ENCODE peak calls at places on chromosomes 1 and 21, in four cellular contexts. One of them, this sample, is unnamed. For H3K4me1 and H3K9me3, the result is how much of the 10 kb centered on the place peaks cover.

GRCh38 chr1:96522927-96523326 is 198.7 kb upstream of the PTBP2 start:
- DNase-seq in A673: no peak
- DNase-seq in OCI-LY7: no peak
- DNase-seq in naive thymus-derived CD4-positive, alpha-beta T cell: no peak
- DNase-seq in this sample: no peak

GRCh38 chr1:168396508-168396907 is 115.8 kb downstream of the TBX19 start:
- DNase-seq in naive thymus-derived CD4-positive, alpha-beta T cell: no peak
- DNase-seq in A673: no peak
- DNase-seq in OCI-LY7: no peak
- DNase-seq in this sample: no peak

GRCh38 chr1:78839704-78840277 is 166.7 kb downstream of the ADGRL4 start:
- DNase-seq in naive thymus-derived CD4-positive, alpha-beta T cell: no peak
- DNase-seq in OCI-LY7: peak
- DNase-seq in A673: peak
- DNase-seq in this sample: peak

GRCh38 chr1:150060260-150060659 is 7.3 kb upstream of the VPS45 start:
- DNase-seq in OCI-LY7: no peak
- DNase-seq in naive thymus-derived CD4-positive, alpha-beta T cell: no peak
- DNase-seq in A673: no peak
- DNase-seq in this sample: no peak

GRCh38 chr1:21447311-21447710 is 7.4 kb downstream of the NBPF3 start:
- DNase-seq in naive thymus-derived CD4-positive, alpha-beta T cell: no peak
- DNase-seq in A673: no peak
- DNase-seq in OCI-LY7: no peak
- DNase-seq in this sample: no peak

GRCh38 chr1:184088037-184088436 is 36.5 kb downstream of the TSEN15 start:
- DNase-seq in naive thymus-derived CD4-positive, alpha-beta T cell: no peak
- DNase-seq in A673: no peak
- DNase-seq in OCI-LY7: no peak
- DNase-seq in this sample: no peak

GRCh38 chr1:168362991-168363390 is 82.3 kb downstream of the TBX19 start:
- DNase-seq in naive thymus-derived CD4-positive, alpha-beta T cell: no peak
- DNase-seq in A673: no peak
- DNase-seq in OCI-LY7: no peak
- DNase-seq in this sample: peak

GRCh38 chr1:200558866-200559459 is 61.6 kb downstream of the KIF14 start:
- DNase-seq in OCI-LY7: peak
- DNase-seq in A673: peak
- DNase-seq in naive thymus-derived CD4-positive, alpha-beta T cell: no peak
- DNase-seq in this sample: peak

GRCh38 chr1:234170067-234170466 is 203.2 kb upstream of the COA6 start:
- DNase-seq in A673: no peak
- DNase-seq in naive thymus-derived CD4-positive, alpha-beta T cell: no peak
- DNase-seq in OCI-LY7: no peak
- DNase-seq in this sample: no peak

GRCh38 chr1:174892016-174892415 is 107.7 kb upstream of the CACYBP start:
- DNase-seq in naive thymus-derived CD4-positive, alpha-beta T cell: no peak
- DNase-seq in A673: no peak
- DNase-seq in OCI-LY7: no peak
- DNase-seq in this sample: no peak

GRCh38 chr1:10713614-10714013 is 82.8 kb downstream of the CASZ1 start:
- DNase-seq in A673: no peak
- DNase-seq in OCI-LY7: no peak
- DNase-seq in naive thymus-derived CD4-positive, alpha-beta T cell: no peak
- DNase-seq in this sample: no peak

GRCh38 chr21:9008636-9009035 is 1512.7 kb upstream of the TPTE start:
- DNase-seq in OCI-LY7: no peak
- DNase-seq in naive thymus-derived CD4-positive, alpha-beta T cell: no peak
- DNase-seq in A673: no peak
- DNase-seq in this sample: no peak

GRCh38 chr1:207651583-207651982 is 6.7 kb downstream of the CR1L start:
- DNase-seq in naive thymus-derived CD4-positive, alpha-beta T cell: no peak
- DNase-seq in A673: no peak
- DNase-seq in OCI-LY7: no peak
- DNase-seq in this sample: no peak

GRCh38 chr1:207828485-207829158 is 76.8 kb downstream of the CD46 start:
- DNase-seq in naive thymus-derived CD4-positive, alpha-beta T cell: peak
- DNase-seq in OCI-LY7: peak
- DNase-seq in A673: peak
- DNase-seq in this sample: peak

GRCh38 chr1:91821126-91821868 is 64.7 kb downstream of the TGFBR3 start:
- DNase-seq in naive thymus-derived CD4-positive, alpha-beta T cell: no peak
- DNase-seq in A673: no peak
- DNase-seq in OCI-LY7: no peak
- DNase-seq in this sample: no peak

GRCh38 chr1:201326710-201327109 is 43.4 kb downstream of the PKP1 start:
- DNase-seq in naive thymus-derived CD4-positive, alpha-beta T cell: no peak
- DNase-seq in OCI-LY7: no peak
- DNase-seq in A673: no peak
- DNase-seq in this sample: no peak

GRCh38 chr1:90593312-90593711 is 123.8 kb downstream of the BARHL2 start:
- DNase-seq in A673: no peak
- DNase-seq in naive thymus-derived CD4-positive, alpha-beta T cell: no peak
- DNase-seq in OCI-LY7: no peak
- DNase-seq in this sample: no peak

DNA sequence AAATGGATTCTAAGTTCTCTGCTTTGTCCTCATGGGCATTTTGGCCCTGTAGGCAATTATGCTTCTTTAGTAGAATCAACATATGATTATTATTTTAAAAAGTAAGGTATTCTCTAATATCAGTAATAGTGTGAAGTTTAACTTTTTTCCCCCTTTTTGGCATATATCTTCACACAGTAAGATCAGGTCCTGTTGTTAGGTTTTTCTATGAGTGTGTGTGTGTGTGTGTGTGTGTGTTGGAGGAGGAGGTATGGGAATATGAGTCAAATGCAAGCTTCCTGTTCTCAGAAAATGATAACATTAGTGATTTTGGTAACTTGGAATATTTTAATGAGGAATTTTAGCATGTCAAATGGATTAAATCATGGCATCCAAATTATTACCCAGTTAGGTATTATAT is 65.7 kb upstream of the BCL10 start:
- DNase-seq in A673: no peak
- DNase-seq in OCI-LY7: no peak
- DNase-seq in naive thymus-derived CD4-positive, alpha-beta T cell: no peak
- DNase-seq in this sample: no peak
- H3K4me1 ChIP-seq in A673: half or more
- H3K4me1 ChIP-seq in OCI-LY7: under half
- H3K4me1 ChIP-seq in naive thymus-derived CD4-positive, alpha-beta T cell: under half
- H3K4me1 ChIP-seq in this sample: under half

DNA sequence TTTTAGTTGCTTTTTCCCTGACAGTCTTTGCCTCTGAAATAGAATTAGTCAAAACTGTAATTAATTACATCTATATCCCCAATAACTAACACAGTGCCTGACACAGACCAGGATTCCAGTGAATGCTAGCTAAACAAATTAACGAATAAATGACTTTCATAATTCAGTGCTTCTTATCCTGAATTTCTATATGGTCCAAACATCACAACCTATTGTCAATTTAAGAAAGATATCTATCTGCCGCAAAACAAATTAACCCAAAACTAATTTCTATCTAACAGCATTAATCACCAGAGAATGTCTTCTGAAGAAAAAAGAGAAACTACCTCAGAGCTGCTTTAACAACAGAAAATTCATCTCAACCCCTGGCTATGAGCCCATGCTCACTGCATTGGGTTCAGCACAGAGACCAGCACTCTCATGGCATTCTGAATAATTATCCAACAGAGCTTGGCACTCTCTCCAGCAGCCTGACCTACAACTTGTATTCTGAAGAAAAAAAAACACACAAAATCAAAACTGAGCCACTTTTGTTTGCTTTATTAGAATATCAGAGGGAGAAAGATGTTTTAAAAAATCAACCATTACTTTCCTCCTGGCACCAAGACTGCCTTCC is 547.3 kb upstream of the BEND5 start:
- DNase-seq in A673: no peak
- DNase-seq in naive thymus-derived CD4-positive, alpha-beta T cell: no peak
- DNase-seq in OCI-LY7: no peak
- DNase-seq in this sample: no peak
- H3K9me3 ChIP-seq in A673: under half
- H3K9me3 ChIP-seq in naive thymus-derived CD4-positive, alpha-beta T cell: under half
- H3K9me3 ChIP-seq in OCI-LY7: under half
- H3K9me3 ChIP-seq in this sample: under half

GRCh38 chr1:225441314-225442119 is 13.7 kb upstream of the LBR start:
- DNase-seq in A673: no peak
- DNase-seq in OCI-LY7: peak
- DNase-seq in naive thymus-derived CD4-positive, alpha-beta T cell: no peak
- DNase-seq in this sample: no peak

GRCh38 chr1:225437710-225438437 is 10.0 kb upstream of the LBR start:
- DNase-seq in A673: peak
- DNase-seq in OCI-LY7: no peak
- DNase-seq in naive thymus-derived CD4-positive, alpha-beta T cell: no peak
- DNase-seq in this sample: no peak

GRCh38 chr1:225435957-225436392 is 8.1 kb upstream of the LBR start:
- DNase-seq in OCI-LY7: peak
- DNase-seq in naive thymus-derived CD4-positive, alpha-beta T cell: no peak
- DNase-seq in A673: no peak
- DNase-seq in this sample: no peak

GRCh38 chr1:225442156-225442555 is 14.3 kb upstream of the LBR start:
- DNase-seq in OCI-LY7: peak
- DNase-seq in A673: no peak
- DNase-seq in naive thymus-derived CD4-positive, alpha-beta T cell: no peak
- DNase-seq in this sample: no peak

DNA sequence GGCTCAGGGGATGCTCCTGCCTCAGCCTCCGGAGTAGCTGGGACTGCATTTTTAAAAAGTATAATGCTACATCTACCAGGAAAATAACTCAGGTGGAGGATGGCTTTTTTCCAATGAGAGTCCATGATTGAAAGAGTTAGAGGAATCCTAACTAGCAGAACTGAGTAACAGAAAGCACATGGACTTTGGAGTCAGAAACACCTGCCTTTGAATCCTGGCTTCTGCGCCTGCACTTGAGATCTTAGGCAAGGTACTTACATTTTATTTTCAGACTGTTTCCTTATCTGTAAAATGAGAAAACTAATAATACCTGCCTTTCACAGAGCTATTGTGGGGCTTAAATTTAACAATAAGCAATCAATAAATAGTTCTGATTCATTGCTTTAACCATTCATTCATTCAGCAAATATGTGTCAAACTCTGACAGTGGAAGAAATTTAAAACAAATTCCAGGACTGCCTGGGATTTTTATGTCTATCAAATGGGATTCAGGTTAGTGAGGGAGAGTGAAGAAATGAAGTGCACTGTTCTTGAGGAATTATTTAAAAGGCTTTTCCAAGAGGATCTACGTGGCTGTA is 12.6 kb upstream of the LBR start:
- DNase-seq in A673: no peak
- DNase-seq in naive thymus-derived CD4-positive, alpha-beta T cell: no peak
- DNase-seq in OCI-LY7: no peak
- DNase-seq in this sample: no peak
- H3K4me1 ChIP-seq in A673: under half
- H3K4me1 ChIP-seq in naive thymus-derived CD4-positive, alpha-beta T cell: under half
- H3K4me1 ChIP-seq in OCI-LY7: half or more
- H3K4me1 ChIP-seq in this sample: under half

GRCh38 chr1:246978785-246979184 is 29.1 kb downstream of the ZNF695 start:
- DNase-seq in OCI-LY7: no peak
- DNase-seq in A673: no peak
- DNase-seq in naive thymus-derived CD4-positive, alpha-beta T cell: no peak
- DNase-seq in this sample: no peak

GRCh38 chr1:246978281-246978680 is 29.6 kb downstream of the ZNF695 start:
- DNase-seq in naive thymus-derived CD4-positive, alpha-beta T cell: no peak
- DNase-seq in OCI-LY7: no peak
- DNase-seq in A673: no peak
- DNase-seq in this sample: no peak
- H3K9me3 ChIP-seq in naive thymus-derived CD4-positive, alpha-beta T cell: under half
- H3K9me3 ChIP-seq in OCI-LY7: under half
- H3K9me3 ChIP-seq in A673: under half
- H3K9me3 ChIP-seq in this sample: under half

DNA sequence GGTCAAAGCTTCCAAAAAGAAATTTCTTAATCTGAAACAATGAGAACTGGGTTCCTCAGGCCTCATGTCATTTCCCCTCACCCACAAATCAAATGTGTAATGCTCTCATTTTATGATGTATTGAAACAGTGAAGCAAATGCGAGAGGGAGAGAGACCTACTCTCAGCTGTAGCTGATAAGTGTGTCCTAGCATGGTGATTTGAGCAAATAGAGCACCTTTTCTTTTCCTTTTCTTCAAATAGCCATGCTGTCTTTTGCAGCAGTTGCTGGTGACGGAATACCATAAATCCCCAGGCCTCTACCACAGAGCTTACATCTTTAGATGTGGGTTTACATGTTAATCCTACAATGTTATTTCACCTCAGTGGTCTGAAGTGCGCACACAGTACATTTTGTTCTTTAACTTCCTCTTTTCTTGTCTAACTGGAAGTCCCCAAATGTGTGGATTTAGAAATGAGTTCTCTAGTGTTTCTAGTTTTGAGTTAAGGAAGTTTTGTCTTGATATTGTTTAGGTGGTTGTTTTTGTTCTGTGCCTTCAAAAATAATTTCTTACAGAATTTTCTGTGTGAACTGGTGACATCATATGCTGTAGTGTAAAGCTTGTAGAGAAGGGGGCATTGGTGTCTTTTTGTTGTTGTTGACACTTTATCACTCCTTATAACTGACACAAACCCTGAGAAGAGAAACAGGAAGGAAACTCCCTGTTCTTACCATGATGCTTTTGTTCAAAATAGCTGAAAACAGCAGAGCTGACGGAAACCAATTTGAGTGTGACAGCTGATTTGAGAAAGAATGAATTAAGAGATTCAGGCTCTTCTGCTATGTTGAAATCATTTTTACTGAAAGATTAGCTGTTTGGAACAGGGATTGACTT is 12.1 kb downstream of the SMAP2 start:
- DNase-seq in naive thymus-derived CD4-positive, alpha-beta T cell: no peak
- DNase-seq in OCI-LY7: peak
- DNase-seq in A673: peak
- DNase-seq in this sample: no peak
- H3K4me1 ChIP-seq in naive thymus-derived CD4-positive, alpha-beta T cell: half or more
- H3K4me1 ChIP-seq in OCI-LY7: half or more
- H3K4me1 ChIP-seq in A673: half or more
- H3K4me1 ChIP-seq in this sample: under half

DNA sequence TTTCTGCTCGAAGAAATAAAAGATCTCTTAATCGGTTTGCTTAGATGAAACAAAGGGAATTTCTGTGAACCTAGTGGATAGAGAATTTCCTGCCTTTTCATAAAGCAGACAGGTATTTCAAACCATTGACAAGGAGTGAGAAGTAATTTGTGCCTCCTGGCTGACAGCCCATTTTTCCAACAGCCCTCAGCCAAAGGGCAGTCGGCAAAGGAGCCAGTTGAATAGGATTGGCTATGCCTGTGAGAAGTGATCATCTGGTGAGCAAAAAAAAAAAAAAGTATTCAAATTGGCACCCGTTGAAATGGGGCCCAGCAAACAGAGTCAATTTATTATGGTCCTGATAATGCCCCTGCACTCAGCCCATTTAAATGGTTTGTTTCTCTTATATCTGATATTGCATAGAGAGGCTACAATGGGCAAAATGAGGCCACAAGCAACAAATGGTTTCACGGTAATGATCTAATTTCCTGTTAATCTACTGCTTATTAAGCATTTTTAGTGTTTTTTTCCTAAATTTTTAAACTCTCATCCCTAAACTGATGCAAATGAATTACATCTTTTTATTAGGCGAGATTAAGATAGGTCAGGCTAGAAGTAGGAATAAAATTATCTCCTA is 477.5 kb downstream of the NUF2 start:
- DNase-seq in A673: peak
- DNase-seq in naive thymus-derived CD4-positive, alpha-beta T cell: no peak
- DNase-seq in OCI-LY7: no peak
- DNase-seq in this sample: no peak
- H3K9me3 ChIP-seq in A673: under half
- H3K9me3 ChIP-seq in naive thymus-derived CD4-positive, alpha-beta T cell: under half
- H3K9me3 ChIP-seq in OCI-LY7: under half
- H3K9me3 ChIP-seq in this sample: under half